ENCODE peak calls at places on chromosomes 6 and 20, in nine cellular contexts. S is OCI-LY7, E is cardiac muscle cell, W is A549, J is AG09309, F is fibroblast of pulmonary artery, M is foreskin fibroblast, R is breast epithelium, P is psoas muscle. I is an unnamed sample.

GRCh38 chr20:35306931-35307517 is 14.8 kb upstream of the FAM83C start:
- DNase-seq in S (peak), E (peak), W (peak), J (no peak), F (peak), M (peak), R (no peak), P (peak), I (no peak)

GRCh38 chr6:31946370-31946885 is 533 bp downstream of the CFB start:
- DNase-seq in S (no peak), E (no peak), W (no peak), J (no peak), F (no peak), M (no peak), R (no peak), P (no peak), I (no peak)

GRCh38 chr6:105072799-105073199 is 107.0 kb downstream of the POPDC3 start:
- DNase-seq in S (no peak), E (no peak), W (peak), J (no peak), F (peak), M (peak), R (no peak), P (no peak), I (no peak)

GRCh38 chr6:82711105-82711829 is 347.6 kb downstream of the TPBG start:
- DNase-seq in S (no peak), E (no peak), W (no peak), J (no peak), F (no peak), M (no peak), R (no peak), P (no peak), I (no peak)

GRCh38 chr6:13908955-13909381 is 15.8 kb upstream of the RNF182 start:
- DNase-seq in S (no peak), E (peak), W (peak), J (peak), F (peak), M (peak), R (no peak), P (no peak), I (no peak)

GRCh38 chr20:44635877-44636276 is 15.6 kb downstream of the ADA start:
- DNase-seq in S (no peak), E (no peak), W (no peak), J (no peak), F (no peak), M (no peak), R (no peak), P (no peak), I (no peak)

GRCh38 chr6:109360281-109360680 is 22.0 kb downstream of the CD164 start:
- DNase-seq in S (no peak), E (no peak), W (no peak), J (no peak), F (no peak), M (no peak), R (no peak), P (no peak), I (no peak)

GRCh38 chr6:54244430-54244829 is 63.8 kb upstream of the TINAG start:
- DNase-seq in S (peak), E (peak), W (peak), J (no peak), F (peak), M (peak), R (no peak), P (no peak), I (no peak)

GRCh38 chr20:64043768-64044167 is 5.7 kb downstream of the SOX18 start:
- DNase-seq in S (no peak), E (no peak), W (no peak), J (no peak), F (no peak), M (no peak), R (no peak), P (no peak), I (no peak)

GRCh38 chr6:108588586-108588985 is 27.9 kb downstream of the FOXO3 start:
- DNase-seq in S (peak), E (no peak), W (no peak), J (no peak), F (peak), M (peak), R (no peak), P (peak), I (no peak)

GRCh38 chr6:129872591-129872990 is 11.5 kb upstream of the TMEM244 start:
- DNase-seq in S (no peak), E (no peak), W (no peak), J (no peak), F (no peak), M (no peak), R (no peak), P (no peak), I (no peak)

GRCh38 chr6:80454197-80454596 is 347.7 kb downstream of the BCKDHB start:
- DNase-seq in S (no peak), E (no peak), W (no peak), J (peak), F (peak), M (peak), R (no peak), P (no peak), I (peak)

GRCh38 chr6:137799950-137800568 is 67.0 kb upstream of the TNFAIP3 start:
- DNase-seq in S (peak), E (peak), W (no peak), J (no peak), F (peak), M (no peak), R (no peak), P (no peak), I (no peak)

DNA sequence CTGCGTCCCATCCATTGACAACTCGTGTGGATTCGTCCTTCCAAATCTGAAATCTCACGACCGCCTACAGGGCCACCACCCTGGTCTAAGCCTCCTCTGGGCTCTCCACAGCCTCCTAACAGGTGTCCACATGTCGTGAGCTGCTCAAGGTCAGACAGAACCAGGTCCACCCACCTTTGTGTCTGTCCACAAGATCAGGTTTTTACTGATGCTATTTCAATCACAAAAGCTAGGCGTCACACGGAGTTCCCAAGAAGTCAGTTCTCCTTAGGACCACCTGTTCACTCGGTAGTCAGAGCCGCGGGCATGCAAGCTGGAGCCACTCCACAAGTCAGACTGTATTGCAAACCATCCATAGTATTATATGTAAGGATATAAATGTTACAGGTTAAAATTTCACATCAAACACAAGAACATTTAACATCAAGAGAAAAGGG is 540 bp upstream of the DNPH1 start:
- DNase-seq in S (no peak), E (no peak), W (no peak), J (no peak), F (no peak), M (no peak), R (no peak), P (no peak), I (no peak)
- H3K4me3 ChIP-seq in S (no peak), E (no peak), W (no peak), J (peak), F (peak), M (peak), R (peak), P (peak), I (peak)

GRCh38 chr6:24522821-24523175 is 28.0 kb downstream of the ALDH5A1 start:
- DNase-seq in S (no peak), E (no peak), W (no peak), J (no peak), F (no peak), M (no peak), R (no peak), P (no peak), I (no peak)

GRCh38 chr6:24524329-24524728 is 29.6 kb downstream of the ALDH5A1 start:
- DNase-seq in S (no peak), E (no peak), W (no peak), J (no peak), F (no peak), M (no peak), R (no peak), P (no peak), I (no peak)

GRCh38 chr6:24520929-24521546 is 26.3 kb downstream of the ALDH5A1 start:
- DNase-seq in S (peak), E (peak), W (peak), J (no peak), F (peak), M (peak), R (no peak), P (peak), I (no peak)

GRCh38 chr6:24522090-24522820 is 27.5 kb downstream of the ALDH5A1 start:
- DNase-seq in S (peak), E (no peak), W (no peak), J (no peak), F (peak), M (no peak), R (no peak), P (no peak), I (peak)

GRCh38 chr6:24524801-24525200 is 30.0 kb downstream of the ALDH5A1 start:
- DNase-seq in S (peak), E (peak), W (no peak), J (peak), F (peak), M (peak), R (no peak), P (no peak), I (peak)
- TF ChIP-seq CTCF in S (peak), E (peak), W (peak), J (peak), F (peak), M (peak), R (no peak), P (no peak), I (peak)

GRCh38 chr6:141451508-141452353 is 681.0 kb upstream of the GJE1 start:
- DNase-seq in S (no peak), E (no peak), W (peak), J (peak), F (peak), M (peak), R (no peak), P (no peak), I (peak)
- H3K4me3 ChIP-seq in S (no peak), E (no peak), W (no peak), J (no peak), F (no peak), M (no peak), R (no peak), P (no peak), I (no peak)

GRCh38 chr6:143698329-143698728 is 20.6 kb downstream of the PHACTR2 start:
- DNase-seq in S (no peak), E (no peak), W (no peak), J (no peak), F (no peak), M (no peak), R (no peak), P (no peak), I (no peak)

GRCh38 chr6:143700684-143701342 is 23.0 kb downstream of the PHACTR2 start:
- DNase-seq in S (no peak), E (no peak), W (no peak), J (peak), F (peak), M (peak), R (no peak), P (no peak), I (no peak)

GRCh38 chr6:143697401-143697800 is 19.6 kb downstream of the PHACTR2 start:
- DNase-seq in S (no peak), E (no peak), W (no peak), J (no peak), F (no peak), M (no peak), R (no peak), P (no peak), I (no peak)

GRCh38 chr6:143701343-143702234 is 23.8 kb downstream of the PHACTR2 start:
- DNase-seq in S (no peak), E (no peak), W (no peak), J (no peak), F (no peak), M (peak), R (no peak), P (no peak), I (no peak)

DNA sequence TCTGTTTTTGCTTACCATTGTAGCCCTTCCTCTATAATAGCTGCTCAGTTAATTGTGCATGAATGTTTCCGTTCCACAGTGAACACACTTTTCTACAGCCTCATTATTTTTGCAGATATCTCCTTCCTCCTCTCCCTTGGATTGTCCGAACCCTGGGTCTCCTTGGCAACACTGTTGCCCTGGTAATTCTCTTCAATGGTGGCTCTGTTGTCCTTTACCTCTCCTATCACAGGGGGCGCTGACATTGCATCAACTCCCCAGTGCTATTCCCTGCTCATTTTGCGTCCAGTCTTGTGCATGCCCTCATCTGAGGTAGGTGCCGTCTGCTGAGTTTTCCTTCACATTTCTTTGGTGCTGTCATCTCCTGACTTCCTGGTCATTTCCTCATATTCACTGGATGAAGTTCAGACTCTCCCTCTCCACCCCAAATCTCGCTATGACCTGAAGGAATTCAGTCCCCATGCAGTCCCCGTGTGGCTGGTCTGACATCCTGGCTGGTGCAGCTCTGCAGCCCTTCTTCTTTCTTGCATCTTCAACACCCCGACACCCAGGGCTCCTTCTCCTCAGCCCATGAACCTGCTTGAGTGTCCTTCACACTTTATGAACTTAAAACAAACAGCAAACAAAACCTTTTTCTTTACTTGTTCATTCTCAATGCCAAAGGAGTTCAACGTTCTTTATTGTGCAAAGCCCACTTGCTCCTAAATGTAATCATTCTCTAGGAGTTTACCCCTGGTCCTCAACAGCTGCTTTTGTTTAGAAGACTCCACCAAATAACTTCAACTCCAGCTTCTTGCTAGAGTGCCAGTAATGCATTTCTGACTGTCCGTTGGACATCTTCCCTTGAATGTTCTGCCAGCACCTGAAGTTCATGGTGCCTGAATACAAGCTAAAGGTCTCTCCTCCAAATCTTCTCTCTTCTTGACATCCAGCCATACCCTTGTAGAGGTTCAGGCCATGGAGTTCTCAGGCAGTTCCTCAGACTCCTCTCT is 21.3 kb downstream of the PHACTR2 start:
- DNase-seq in S (no peak), E (no peak), W (no peak), J (no peak), F (no peak), M (no peak), R (no peak), P (no peak), I (no peak)
- TF ChIP-seq CTCF in S (peak), E (no peak), W (no peak), J (no peak), F (no peak), M (no peak), R (no peak), P (no peak), I (no peak)

DNA sequence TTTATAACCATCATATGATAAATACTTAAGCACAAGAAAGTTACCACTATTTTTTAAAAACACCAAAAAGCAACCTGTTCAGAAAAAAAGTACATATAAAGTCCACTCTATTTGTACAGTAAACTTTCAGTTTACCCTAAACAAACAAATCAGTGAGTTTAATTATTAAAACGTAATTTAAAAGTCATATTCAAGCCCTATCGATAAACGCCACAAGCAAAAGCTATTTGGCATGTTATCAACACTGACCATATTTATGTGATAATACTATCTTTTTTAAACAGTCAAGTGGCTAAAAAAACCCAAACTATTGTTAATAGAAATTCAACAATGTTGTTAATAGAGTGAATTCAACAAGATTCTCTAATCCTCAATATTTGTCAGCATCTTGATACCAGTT is 1.9 kb downstream of the KATNA1 start:
- DNase-seq in S (no peak), E (no peak), W (no peak), J (no peak), F (no peak), M (no peak), R (no peak), P (no peak), I (no peak)
- H3K4me3 ChIP-seq in S (peak), E (peak), W (peak), J (peak), F (peak), M (peak), R (peak), P (peak), I (peak)

DNA sequence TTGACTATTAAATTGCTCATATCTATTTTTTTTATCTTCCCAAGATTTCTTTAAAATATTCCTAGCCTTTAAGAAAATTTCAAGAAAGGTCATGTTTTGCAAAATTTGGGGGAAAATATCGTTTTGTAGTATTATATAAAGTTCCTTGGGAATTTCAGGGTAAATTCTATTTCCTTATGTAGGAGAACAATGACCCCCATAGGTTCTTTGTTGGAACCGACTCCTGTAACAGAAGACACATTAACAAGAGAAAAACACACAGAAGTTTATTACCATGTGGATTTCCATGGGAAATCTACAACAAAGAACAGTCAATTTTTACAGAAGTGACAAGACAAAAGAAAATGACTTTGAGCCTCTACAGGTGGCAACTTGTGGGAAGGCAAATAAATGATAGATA is 68.1 kb downstream of the ADGB start:
- DNase-seq in S (no peak), E (no peak), W (no peak), J (no peak), F (no peak), M (no peak), R (no peak), P (no peak), I (no peak)
- TF ChIP-seq CTCF in S (no peak), E (no peak), W (no peak), J (no peak), F (no peak), M (no peak), R (no peak), P (no peak), I (no peak)

DNA sequence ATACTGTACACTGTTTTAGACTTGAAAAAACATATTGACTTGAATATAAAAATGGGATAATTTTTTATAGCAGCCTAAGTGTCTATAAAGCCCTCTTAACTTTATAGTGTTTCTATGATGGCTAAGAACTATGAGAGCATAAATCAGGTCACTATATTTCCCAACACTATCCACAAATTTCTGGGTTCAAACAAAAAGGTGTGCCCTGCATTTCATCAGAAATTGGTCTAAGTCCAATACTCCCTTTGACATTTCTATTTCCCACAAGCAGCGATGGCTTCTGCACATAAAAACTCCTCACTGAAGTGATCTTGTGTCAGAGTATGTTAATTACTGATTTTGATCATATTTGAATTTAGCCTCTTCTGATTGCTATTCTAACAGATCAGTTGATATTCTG is 143.9 kb downstream of the WDR27 start:
- DNase-seq in S (no peak), E (no peak), W (no peak), J (no peak), F (no peak), M (no peak), R (no peak), P (no peak), I (no peak)
- H3K4me3 ChIP-seq in S (no peak), E (no peak), W (no peak), J (no peak), F (no peak), M (no peak), R (no peak), P (no peak), I (no peak)

GRCh38 chr20:46709055-46709458 is 392 bp upstream of the SLC2A10 start:
- DNase-seq in S (no peak), E (no peak), W (no peak), J (no peak), F (no peak), M (no peak), R (no peak), P (no peak), I (no peak)

GRCh38 chr20:46708172-46708860 is 1.1 kb upstream of the SLC2A10 start:
- DNase-seq in S (no peak), E (no peak), W (no peak), J (no peak), F (no peak), M (no peak), R (no peak), P (no peak), I (no peak)

GRCh38 chr20:46710149-46710913 is 882 bp downstream of the SLC2A10 start:
- DNase-seq in S (no peak), E (no peak), W (no peak), J (no peak), F (no peak), M (no peak), R (no peak), P (no peak), I (no peak)

GRCh38 chr20:46712056-46712636 is 2.7 kb downstream of the SLC2A10 start:
- DNase-seq in S (no peak), E (no peak), W (no peak), J (no peak), F (no peak), M (no peak), R (no peak), P (no peak), I (no peak)

GRCh38 chr20:46709459-46710148 is at the start of gene SLC2A10:
- DNase-seq in S (no peak), E (peak), W (no peak), J (no peak), F (peak), M (peak), R (peak), P (peak), I (no peak)
- TF ChIP-seq CTCF in S (no peak), E (peak), W (no peak), J (peak), F (no peak), M (no peak), R (no peak), P (no peak), I (no peak)

GRCh38 chr6:166862978-166863530 is 93.3 kb downstream of the RNASET2 start:
- DNase-seq in S (no peak), E (no peak), W (no peak), J (no peak), F (no peak), M (no peak), R (no peak), P (no peak), I (no peak)
- H3K4me3 ChIP-seq in S (no peak), E (peak), W (peak), J (peak), F (peak), M (no peak), R (peak), P (peak), I (peak)

I was measured in epithelial cell of proximal tubule.